ENCODE peak calls at places on chromosome 2, in six cellular contexts. One of them, this sample, is unnamed.

GRCh38 chr2:111209045-111209514 is 88.4 kb downstream of the BCL2L11 start:
- DNase-seq in G401: no peak
- DNase-seq in NCI-H1436: no peak
- DNase-seq in CD4-positive, CD25-positive, alpha-beta regulatory T cell: peak; percentile 11
- DNase-seq in Jurkat, Clone E6-1: no peak
- DNase-seq in GM19239: no peak
- DNase-seq in this sample: peak; percentile 61

GRCh38 chr2:118706371-118706770 is 141.1 kb downstream of the EN1 start:
- DNase-seq in G401: no peak
- DNase-seq in NCI-H1436: no peak
- DNase-seq in CD4-positive, CD25-positive, alpha-beta regulatory T cell: no peak
- DNase-seq in Jurkat, Clone E6-1: no peak
- DNase-seq in GM19239: no peak
- DNase-seq in this sample: no peak

GRCh38 chr2:55235724-55236538 is 3.4 kb downstream of the RPS27A start:
- DNase-seq in G401: no peak
- DNase-seq in NCI-H1436: no peak
- DNase-seq in CD4-positive, CD25-positive, alpha-beta regulatory T cell: no peak
- DNase-seq in Jurkat, Clone E6-1: no peak
- DNase-seq in GM19239: no peak
- DNase-seq in this sample: no peak

GRCh38 chr2:120576509-120577474 is 158.9 kb upstream of the GLI2 start:
- DNase-seq in G401: no peak
- DNase-seq in NCI-H1436: no peak
- DNase-seq in CD4-positive, CD25-positive, alpha-beta regulatory T cell: no peak
- DNase-seq in Jurkat, Clone E6-1: no peak
- DNase-seq in GM19239: no peak
- DNase-seq in this sample: peak; percentile 27

GRCh38 chr2:26606847-26607190 is 34.3 kb downstream of the CIB4 start:
- DNase-seq in G401: no peak
- DNase-seq in NCI-H1436: no peak
- DNase-seq in CD4-positive, CD25-positive, alpha-beta regulatory T cell: no peak
- DNase-seq in Jurkat, Clone E6-1: no peak
- DNase-seq in GM19239: no peak
- DNase-seq in this sample: peak; percentile 90

GRCh38 chr2:138071720-138072719 is 107.7 kb downstream of the HNMT start:
- DNase-seq in G401: peak; percentile 26
- DNase-seq in NCI-H1436: peak; percentile 77
- DNase-seq in CD4-positive, CD25-positive, alpha-beta regulatory T cell: no peak
- DNase-seq in Jurkat, Clone E6-1: no peak
- DNase-seq in GM19239: no peak
- DNase-seq in this sample: peak; percentile 100

GRCh38 chr2:119011162-119011909 is 69.3 kb downstream of the MARCO start:
- DNase-seq in G401: no peak
- DNase-seq in NCI-H1436: peak; percentile 36
- DNase-seq in CD4-positive, CD25-positive, alpha-beta regulatory T cell: no peak
- DNase-seq in Jurkat, Clone E6-1: no peak
- DNase-seq in GM19239: no peak
- DNase-seq in this sample: peak; percentile 45

GRCh38 chr2:41394541-41394940 is 653.3 kb upstream of the PKDCC start:
- DNase-seq in G401: no peak
- DNase-seq in NCI-H1436: no peak
- DNase-seq in CD4-positive, CD25-positive, alpha-beta regulatory T cell: no peak
- DNase-seq in Jurkat, Clone E6-1: no peak
- DNase-seq in GM19239: no peak
- DNase-seq in this sample: no peak

GRCh38 chr2:106932644-106933043 is 46.7 kb upstream of the ST6GAL2 start:
- DNase-seq in G401: no peak
- DNase-seq in NCI-H1436: no peak
- DNase-seq in CD4-positive, CD25-positive, alpha-beta regulatory T cell: no peak
- DNase-seq in Jurkat, Clone E6-1: no peak
- DNase-seq in GM19239: no peak
- DNase-seq in this sample: no peak

GRCh38 chr2:230905448-230906430 is 19.3 kb downstream of the GPR55 start:
- DNase-seq in G401: no peak
- DNase-seq in NCI-H1436: no peak
- DNase-seq in CD4-positive, CD25-positive, alpha-beta regulatory T cell: peak; percentile 89
- DNase-seq in Jurkat, Clone E6-1: peak; percentile 91
- DNase-seq in GM19239: no peak
- DNase-seq in this sample: peak; percentile 17

GRCh38 chr2:196500686-196501431 is 138.7 kb upstream of the CCDC150 start:
- DNase-seq in G401: no peak
- DNase-seq in NCI-H1436: no peak
- DNase-seq in CD4-positive, CD25-positive, alpha-beta regulatory T cell: no peak
- DNase-seq in Jurkat, Clone E6-1: no peak
- DNase-seq in GM19239: no peak
- DNase-seq in this sample: peak; percentile 60

GRCh38 chr2:210965472-210965871 is 409.1 kb downstream of the CPS1 start:
- DNase-seq in G401: no peak
- DNase-seq in NCI-H1436: no peak
- DNase-seq in CD4-positive, CD25-positive, alpha-beta regulatory T cell: no peak
- DNase-seq in Jurkat, Clone E6-1: no peak
- DNase-seq in GM19239: no peak
- DNase-seq in this sample: peak; percentile 42

GRCh38 chr2:116949249-116949648 is 865.2 kb upstream of the DDX18 start:
- DNase-seq in G401: no peak
- DNase-seq in NCI-H1436: no peak
- DNase-seq in CD4-positive, CD25-positive, alpha-beta regulatory T cell: no peak
- DNase-seq in Jurkat, Clone E6-1: no peak
- DNase-seq in GM19239: no peak
- DNase-seq in this sample: no peak

GRCh38 chr2:19235308-19235707 is 123.1 kb downstream of the OSR1 start:
- DNase-seq in G401: no peak
- DNase-seq in NCI-H1436: no peak
- DNase-seq in CD4-positive, CD25-positive, alpha-beta regulatory T cell: no peak
- DNase-seq in Jurkat, Clone E6-1: no peak
- DNase-seq in GM19239: no peak
- DNase-seq in this sample: peak; percentile 94

GRCh38 chr2:42878581-42878980 is 86.2 kb upstream of the HAAO start:
- DNase-seq in G401: no peak
- DNase-seq in NCI-H1436: no peak
- DNase-seq in CD4-positive, CD25-positive, alpha-beta regulatory T cell: peak; percentile 25
- DNase-seq in Jurkat, Clone E6-1: no peak
- DNase-seq in GM19239: no peak
- DNase-seq in this sample: no peak

GRCh38 chr2:14716319-14716718 is 83.8 kb downstream of the LRATD1 start:
- DNase-seq in G401: no peak
- DNase-seq in NCI-H1436: no peak
- DNase-seq in CD4-positive, CD25-positive, alpha-beta regulatory T cell: no peak
- DNase-seq in Jurkat, Clone E6-1: no peak
- DNase-seq in GM19239: no peak
- DNase-seq in this sample: no peak

GRCh38 chr2:39666489-39667141 is 898 bp downstream of the TMEM178A start:
- DNase-seq in G401: peak; percentile 63
- DNase-seq in NCI-H1436: no peak
- DNase-seq in CD4-positive, CD25-positive, alpha-beta regulatory T cell: no peak
- DNase-seq in Jurkat, Clone E6-1: no peak
- DNase-seq in GM19239: no peak
- DNase-seq in this sample: no peak

GRCh38 chr2:134202361-134202760 is 51.5 kb upstream of the MGAT5 start:
- DNase-seq in G401: no peak
- DNase-seq in NCI-H1436: no peak
- DNase-seq in CD4-positive, CD25-positive, alpha-beta regulatory T cell: no peak
- DNase-seq in Jurkat, Clone E6-1: no peak
- DNase-seq in GM19239: no peak
- DNase-seq in this sample: no peak

GRCh38 chr2:214750529-214750928 is 59.0 kb downstream of the BARD1 start:
- DNase-seq in G401: no peak
- DNase-seq in NCI-H1436: no peak
- DNase-seq in CD4-positive, CD25-positive, alpha-beta regulatory T cell: no peak
- DNase-seq in Jurkat, Clone E6-1: no peak
- DNase-seq in GM19239: no peak
- DNase-seq in this sample: no peak

GRCh38 chr2:27803046-27803445 is 31.5 kb downstream of the MRPL33 start:
- DNase-seq in G401: no peak
- DNase-seq in NCI-H1436: no peak
- DNase-seq in CD4-positive, CD25-positive, alpha-beta regulatory T cell: no peak
- DNase-seq in Jurkat, Clone E6-1: no peak
- DNase-seq in GM19239: no peak
- DNase-seq in this sample: no peak

GRCh38 chr2:189933911-189934399 is 128.6 kb downstream of the MSTN start:
- DNase-seq in G401: no peak
- DNase-seq in NCI-H1436: no peak
- DNase-seq in CD4-positive, CD25-positive, alpha-beta regulatory T cell: no peak
- DNase-seq in Jurkat, Clone E6-1: no peak
- DNase-seq in GM19239: no peak
- DNase-seq in this sample: peak; percentile 45

GRCh38 chr2:84963692-84964405 is 7.1 kb upstream of the KCMF1 start:
- DNase-seq in G401: no peak
- DNase-seq in NCI-H1436: no peak
- DNase-seq in CD4-positive, CD25-positive, alpha-beta regulatory T cell: no peak
- DNase-seq in Jurkat, Clone E6-1: no peak
- DNase-seq in GM19239: no peak
- DNase-seq in this sample: peak; percentile 85

GRCh38 chr2:218267259-218267658 is 2.7 kb downstream of the AAMP start:
- DNase-seq in G401: no peak
- DNase-seq in NCI-H1436: no peak
- DNase-seq in CD4-positive, CD25-positive, alpha-beta regulatory T cell: no peak
- DNase-seq in Jurkat, Clone E6-1: no peak
- DNase-seq in GM19239: no peak
- DNase-seq in this sample: no peak

GRCh38 chr2:240319221-240319854 is 116.1 kb upstream of the GPC1 start:
- DNase-seq in G401: no peak
- DNase-seq in NCI-H1436: no peak
- DNase-seq in CD4-positive, CD25-positive, alpha-beta regulatory T cell: no peak
- DNase-seq in Jurkat, Clone E6-1: no peak
- DNase-seq in GM19239: no peak
- DNase-seq in this sample: no peak

GRCh38 chr2:174327958-174328308 is 6.8 kb upstream of the SP9 start:
- DNase-seq in G401: no peak
- DNase-seq in NCI-H1436: no peak
- DNase-seq in CD4-positive, CD25-positive, alpha-beta regulatory T cell: no peak
- DNase-seq in Jurkat, Clone E6-1: no peak
- DNase-seq in GM19239: no peak
- DNase-seq in this sample: no peak